ENCODE peak calls at places on chromosome 11, in five cellular contexts. F is germinal center; A is activated T-helper 1 cell treated with anti-CD3 and anti-CD28 coated beads, Interleukin-2, amount 50 U/mL, for 16 hours; V is posterior cingulate gyrus; L is activated gamma-delta T cell treated with Interleukin-2 at 50 U/mL for 16 hours. P is an unnamed sample.

GRCh38 chr11:10494636-10495463 is 39.8 kb downstream of the AMPD3 start:
- DNase-seq in F (no peak), A (no peak), V (no peak), L (no peak), P (no peak)

GRCh38 chr11:117833401-117833891 is 8.9 kb upstream of the FXYD2 start:
- DNase-seq in F (no peak), A (no peak), V (peak), L (no peak), P (no peak)

GRCh38 chr11:118497831-118498230 is 29.4 kb upstream of the TTC36 start:
- DNase-seq in F (no peak), A (no peak), V (no peak), L (no peak), P (no peak)

GRCh38 chr11:28760676-28761390 is 652.6 kb downstream of the METTL15 start:
- DNase-seq in F (no peak), A (no peak), V (no peak), L (no peak), P (no peak)

GRCh38 chr11:6609502-6610015 is 2.5 kb downstream of the TAF10 start:
- DNase-seq in F (no peak), A (no peak), V (no peak), L (no peak), P (no peak)

GRCh38 chr11:1921576-1922141 is 2.2 kb downstream of the TNNT3 start:
- DNase-seq in F (no peak), A (no peak), V (peak), L (no peak), P (no peak)

GRCh38 chr11:8732748-8733241 is 50.2 kb downstream of the RPL27A start:
- DNase-seq in F (no peak), A (no peak), V (peak), L (no peak), P (no peak)

GRCh38 chr11:35539781-35540281 is 14.4 kb upstream of the PAMR1 start:
- DNase-seq in F (no peak), A (no peak), V (no peak), L (no peak), P (no peak)

GRCh38 chr11:6468712-6469495 is 4.8 kb downstream of the TRIM3 start:
- DNase-seq in F (peak), A (no peak), V (peak), L (no peak), P (no peak)

P was measured in MM.1S.